ENCODE peak calls at places on chromosomes 2 and 18, in seven cellular contexts. O, B, V, D, N, P and T are unnamed samples.

GRCh38 chr2:189498205-189498604 is 56.9 kb downstream of the WDR75 start:
- DNase-seq in P (no peak), B (no peak), N (peak), O (no peak), D (no peak), V (no peak), T (peak)

GRCh38 chr18:74141638-74142037 is 6.0 kb downstream of the FBXO15 start:
- DNase-seq in V (no peak), P (no peak), B (no peak), O (no peak), D (no peak), N (no peak), T (no peak)

GRCh38 chr18:65221115-65221514 is 529.7 kb upstream of the CDH7 start:
- DNase-seq in D (no peak), P (no peak), V (no peak), O (no peak), B (no peak), N (no peak), T (no peak)

GRCh38 chr2:6835467-6835866 is 30.2 kb downstream of the CMPK2 start:
- DNase-seq in D (no peak), N (peak), P (no peak), V (no peak), O (no peak), B (no peak), T (no peak)

GRCh38 chr2:121778736-121779487 is 23.5 kb downstream of the TSN start:
- DNase-seq in B (no peak), O (no peak), D (no peak), V (no peak), P (no peak), N (no peak), T (no peak)

GRCh38 chr2:222000326-222000725 is 298.5 kb downstream of the PAX3 start:
- DNase-seq in B (peak), D (no peak), N (peak), V (no peak), P (no peak), O (no peak), T (peak)

GRCh38 chr2:108588070-108588668 is 53.9 kb downstream of the LIMS1 start:
- DNase-seq in O (no peak), N (peak), D (no peak), P (no peak), B (no peak), V (no peak), T (no peak)

GRCh38 chr18:8084160-8084559 is 517.0 kb downstream of the PTPRM start:
- DNase-seq in B (peak), P (no peak), D (peak), O (peak), V (no peak), N (peak), T (peak)